ENCODE peak calls at places on chromosomes 2 and 18, in seven cellular contexts. T, F, C, N, P, L and I are unnamed samples.
A peak's percentile ranks its signal among the peaks of the same experiment; 100 is the strongest.

GRCh38 chr2:36356199-36356989 is 816 bp downstream of the CRIM1 start:
- DNase-seq in T (no peak), F (peak; percentile 9), C (peak; percentile 65), N (peak; percentile 58), P (peak; percentile 58), L (no peak), I (peak; percentile 43)

GRCh38 chr2:44970846-44971450 is 29.4 kb downstream of the SIX3 start:
- DNase-seq in T (no peak), F (no peak), C (no peak), N (no peak), P (no peak), L (no peak), I (no peak)

GRCh38 chr18:76643996-76644395 is 149.0 kb upstream of the ZNF516 start:
- DNase-seq in T (no peak), F (no peak), C (no peak), N (no peak), P (no peak), L (no peak), I (no peak)

GRCh38 chr2:2103320-2103719 is 227.8 kb downstream of the MYT1L start:
- DNase-seq in T (no peak), F (no peak), C (no peak), N (no peak), P (no peak), L (no peak), I (peak; percentile 22)

GRCh38 chr2:97748397-97748796 is 35.0 kb downstream of the ZAP70 start:
- DNase-seq in T (no peak), F (peak; percentile 47), C (peak; percentile 59), N (peak; percentile 85), P (peak; percentile 88), L (peak; percentile 62), I (peak; percentile 41)

GRCh38 chr18:13136056-13136688 is 82.4 kb upstream of the LDLRAD4 start:
- DNase-seq in T (no peak), F (no peak), C (no peak), N (peak; percentile 26), P (no peak), L (no peak), I (no peak)

GRCh38 chr2:174169372-174169771 is 79.0 kb downstream of the OLA1 start:
- DNase-seq in T (no peak), F (no peak), C (no peak), N (no peak), P (no peak), L (no peak), I (no peak)

GRCh38 chr2:192194866-192195547 is at the start of gene TMEFF2:
- DNase-seq in T (no peak), F (no peak), C (peak; percentile 88), N (peak; percentile 92), P (peak; percentile 96), L (peak; percentile 95), I (peak; percentile 97)

GRCh38 chr2:118842687-118843491 is 4.6 kb downstream of the EN1 start:
- DNase-seq in T (no peak), F (no peak), C (peak; percentile 56), N (no peak), P (peak; percentile 64), L (no peak), I (no peak)

GRCh38 chr2:162071016-162071415 is 3.0 kb downstream of the DPP4 start:
- DNase-seq in T (no peak), F (no peak), C (no peak), N (no peak), P (no peak), L (no peak), I (no peak)

GRCh38 chr2:208879666-208880065 is 473.1 kb downstream of the PTH2R start:
- DNase-seq in T (no peak), F (no peak), C (no peak), N (no peak), P (no peak), L (no peak), I (no peak)

GRCh38 chr2:191247381-191248057 is 2.3 kb downstream of the MYO1B start:
- DNase-seq in T (no peak), F (no peak), C (no peak), N (no peak), P (peak; percentile 21), L (peak; percentile 81), I (peak; percentile 88)

GRCh38 chr2:197052371-197052770 is 125.9 kb upstream of the PGAP1 start:
- DNase-seq in T (no peak), F (no peak), C (no peak), N (no peak), P (no peak), L (no peak), I (peak; percentile 16)

GRCh38 chr2:162704496-162704895 is 134.1 kb downstream of the KCNH7 start:
- DNase-seq in T (no peak), F (no peak), C (no peak), N (no peak), P (no peak), L (no peak), I (no peak)

GRCh38 chr2:7999683-8000476 is 682.0 kb upstream of the ID2 start:
- DNase-seq in T (no peak), F (no peak), C (no peak), N (no peak), P (peak; percentile 2), L (no peak), I (no peak)

GRCh38 chr18:45026162-45026561 is 345.5 kb downstream of the SETBP1 start:
- DNase-seq in T (no peak), F (no peak), C (no peak), N (no peak), P (no peak), L (no peak), I (no peak)

GRCh38 chr2:109513749-109514588 is 99.8 kb downstream of the SEPTIN10 start:
- DNase-seq in T (no peak), F (no peak), C (peak; percentile 24), N (no peak), P (no peak), L (peak; percentile 57), I (no peak)